ENCODE peak calls at places on chromosome 20, in six cellular contexts. One of them, this sample, is unnamed.

GRCh38 chr20:39853664-39854063 is 835.4 kb downstream of the MAFB start:
- DNase-seq in breast epithelium: no peak
- DNase-seq in ovary: no peak
- DNase-seq in body of pancreas: no peak
- DNase-seq in heart left ventricle: no peak
- DNase-seq in fibroblast of lung: peak; percentile 92
- DNase-seq in this sample: peak; percentile 93

GRCh38 chr20:61297981-61298380 is 45.9 kb downstream of the CDH4 start:
- DNase-seq in breast epithelium: no peak
- DNase-seq in ovary: no peak
- DNase-seq in body of pancreas: no peak
- DNase-seq in heart left ventricle: no peak
- DNase-seq in fibroblast of lung: peak; percentile 96
- DNase-seq in this sample: peak; percentile 49

GRCh38 chr20:36157610-36158009 is 3.1 kb downstream of the EPB41L1 start:
- DNase-seq in breast epithelium: no peak
- DNase-seq in ovary: no peak
- DNase-seq in body of pancreas: no peak
- DNase-seq in heart left ventricle: no peak
- DNase-seq in fibroblast of lung: no peak
- DNase-seq in this sample: no peak

GRCh38 chr20:38119446-38119845 is 45.6 kb downstream of the TGM2 start:
- DNase-seq in breast epithelium: no peak
- DNase-seq in ovary: no peak
- DNase-seq in body of pancreas: no peak
- DNase-seq in heart left ventricle: no peak
- DNase-seq in fibroblast of lung: no peak
- DNase-seq in this sample: peak; percentile 50

GRCh38 chr20:19975436-19975799 is 41.7 kb upstream of the NAA20 start:
- DNase-seq in breast epithelium: no peak
- DNase-seq in ovary: peak; percentile 33
- DNase-seq in body of pancreas: peak; percentile 75
- DNase-seq in heart left ventricle: no peak
- DNase-seq in fibroblast of lung: peak; percentile 71
- DNase-seq in this sample: peak; percentile 66

GRCh38 chr20:38321959-38322598 is 18.1 kb downstream of the BPI start:
- DNase-seq in breast epithelium: no peak
- DNase-seq in ovary: peak; percentile 51
- DNase-seq in body of pancreas: peak; percentile 36
- DNase-seq in heart left ventricle: peak; percentile 30
- DNase-seq in fibroblast of lung: peak; percentile 59
- DNase-seq in this sample: peak; percentile 85

GRCh38 chr20:35515341-35515740 is 14.1 kb downstream of the C20orf173 start:
- DNase-seq in breast epithelium: no peak
- DNase-seq in ovary: no peak
- DNase-seq in body of pancreas: no peak
- DNase-seq in heart left ventricle: no peak
- DNase-seq in fibroblast of lung: no peak
- DNase-seq in this sample: no peak

GRCh38 chr20:19903168-19903676 is 113.9 kb upstream of the NAA20 start:
- DNase-seq in breast epithelium: peak; percentile 58
- DNase-seq in ovary: peak; percentile 32
- DNase-seq in body of pancreas: peak; percentile 76
- DNase-seq in heart left ventricle: peak; percentile 43
- DNase-seq in fibroblast of lung: peak; percentile 20
- DNase-seq in this sample: no peak

GRCh38 chr20:3270051-3270450 is 31.1 kb upstream of the SLC4A11 start:
- DNase-seq in breast epithelium: no peak
- DNase-seq in ovary: no peak
- DNase-seq in body of pancreas: no peak
- DNase-seq in heart left ventricle: no peak
- DNase-seq in fibroblast of lung: no peak
- DNase-seq in this sample: no peak

GRCh38 chr20:60352017-60352416 is 393.8 kb downstream of the CDH26 start:
- DNase-seq in breast epithelium: no peak
- DNase-seq in ovary: no peak
- DNase-seq in body of pancreas: no peak
- DNase-seq in heart left ventricle: no peak
- DNase-seq in fibroblast of lung: no peak
- DNase-seq in this sample: no peak

DNA sequence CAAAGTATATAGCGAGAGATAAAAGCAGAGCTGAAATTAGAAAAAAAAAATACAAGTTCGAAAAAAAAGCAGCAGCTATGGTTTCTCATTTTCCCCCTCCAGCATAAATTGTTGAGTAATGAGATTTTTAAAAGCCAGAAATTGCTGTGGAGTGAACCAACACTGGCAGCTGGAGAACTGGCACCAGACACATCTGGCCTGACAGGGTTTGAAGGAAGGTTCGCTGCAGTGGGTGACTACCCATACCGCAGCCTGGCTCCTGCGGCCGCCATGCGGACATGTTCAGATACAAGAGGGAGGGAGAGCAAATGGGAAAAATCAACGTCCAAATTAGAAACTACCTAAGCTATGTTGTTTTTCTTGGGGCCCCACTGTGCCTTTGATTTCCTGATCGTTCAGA is 3.3 kb downstream of the APCDD1L start:
- DNase-seq in breast epithelium: no peak
- DNase-seq in ovary: no peak
- DNase-seq in body of pancreas: no peak
- DNase-seq in heart left ventricle: no peak
- DNase-seq in fibroblast of lung: no peak
- DNase-seq in this sample: peak; percentile 39
- H3K4me1 ChIP-seq in breast epithelium: no peaks in the 10 kb centered on the region
- H3K4me1 ChIP-seq in ovary: peaks cover 2% of the 10 kb centered on the region
- H3K4me1 ChIP-seq in body of pancreas: no peaks in the 10 kb centered on the region
- H3K4me1 ChIP-seq in heart left ventricle: no peaks in the 10 kb centered on the region
- H3K4me1 ChIP-seq in fibroblast of lung: no peaks in the 10 kb centered on the region
- H3K4me1 ChIP-seq in this sample: peaks cover 26% of the 10 kb centered on the region

GRCh38 chr20:10505320-10506226 is 70.5 kb downstream of the SLX4IP start:
- DNase-seq in breast epithelium: no peak
- DNase-seq in ovary: peak; percentile 27
- DNase-seq in body of pancreas: peak; percentile 33
- DNase-seq in heart left ventricle: no peak
- DNase-seq in fibroblast of lung: no peak
- DNase-seq in this sample: peak; percentile 48
- H3K4me1 ChIP-seq in breast epithelium: peaks cover 20% of the 10 kb centered on the region
- H3K4me1 ChIP-seq in ovary: peaks cover 26% of the 10 kb centered on the region
- H3K4me1 ChIP-seq in body of pancreas: peaks cover 25% of the 10 kb centered on the region
- H3K4me1 ChIP-seq in heart left ventricle: no peaks in the 10 kb centered on the region
- H3K4me1 ChIP-seq in fibroblast of lung: peaks cover 8% of the 10 kb centered on the region
- H3K4me1 ChIP-seq in this sample: peaks cover 14% of the 10 kb centered on the region

DNA sequence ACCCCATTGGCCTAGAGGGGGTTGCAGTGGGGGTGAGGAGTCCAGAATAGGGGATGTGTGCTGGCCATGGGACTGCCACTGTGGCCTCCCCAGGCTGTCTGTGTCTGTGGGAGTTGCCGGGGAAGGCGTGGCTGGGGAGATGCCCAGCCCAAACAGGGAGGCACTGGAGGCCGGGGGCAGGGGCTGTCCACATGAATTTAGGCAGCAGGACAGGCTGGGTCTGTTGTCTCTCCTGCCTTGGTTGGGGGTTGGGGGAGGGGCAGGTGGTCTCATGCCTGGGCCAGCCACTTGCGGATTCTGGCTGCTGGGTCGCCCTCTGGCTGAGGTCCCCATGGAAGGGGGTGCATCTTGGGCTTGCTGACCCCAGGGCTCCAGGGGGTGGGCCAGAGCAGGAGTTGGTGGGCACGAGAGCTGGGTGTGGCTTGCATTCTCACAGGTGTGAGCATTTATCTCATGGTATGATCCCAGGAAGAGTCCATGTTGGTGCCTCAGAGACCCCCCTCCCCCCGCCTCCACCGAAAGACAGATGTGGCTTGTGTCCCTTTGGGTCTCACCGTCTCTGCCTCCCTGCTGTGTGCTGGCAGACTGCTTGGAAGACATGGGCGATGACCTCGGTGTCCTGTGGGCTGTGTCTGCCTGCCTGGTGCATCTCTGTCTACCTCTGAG is 4.0 kb downstream of the SOX18 start:
- DNase-seq in breast epithelium: no peak
- DNase-seq in ovary: no peak
- DNase-seq in body of pancreas: no peak
- DNase-seq in heart left ventricle: peak; percentile 67
- DNase-seq in fibroblast of lung: no peak
- DNase-seq in this sample: no peak
- H3K4me1 ChIP-seq in breast epithelium: no peaks in the 10 kb centered on the region
- H3K4me1 ChIP-seq in ovary: peaks cover 2% of the 10 kb centered on the region
- H3K4me1 ChIP-seq in body of pancreas: peaks cover 20% of the 10 kb centered on the region
- H3K4me1 ChIP-seq in heart left ventricle: peaks cover 5% of the 10 kb centered on the region
- H3K4me1 ChIP-seq in fibroblast of lung: no peaks in the 10 kb centered on the region
- H3K4me1 ChIP-seq in this sample: peaks cover 8% of the 10 kb centered on the region

GRCh38 chr20:23666698-23667097 is 22.1 kb downstream of the CST4 start:
- DNase-seq in breast epithelium: no peak
- DNase-seq in ovary: no peak
- DNase-seq in body of pancreas: no peak
- DNase-seq in heart left ventricle: peak; percentile 44
- DNase-seq in fibroblast of lung: no peak
- DNase-seq in this sample: no peak

GRCh38 chr20:23668477-23668951 is 20.3 kb downstream of the CST4 start:
- DNase-seq in breast epithelium: no peak
- DNase-seq in ovary: no peak
- DNase-seq in body of pancreas: peak; percentile 53
- DNase-seq in heart left ventricle: peak; percentile 54
- DNase-seq in fibroblast of lung: peak; percentile 19
- DNase-seq in this sample: peak; percentile 62

GRCh38 chr20:23669327-23669726 is 19.5 kb downstream of the CST4 start:
- DNase-seq in breast epithelium: no peak
- DNase-seq in ovary: no peak
- DNase-seq in body of pancreas: no peak
- DNase-seq in heart left ventricle: no peak
- DNase-seq in fibroblast of lung: no peak
- DNase-seq in this sample: no peak

GRCh38 chr20:23666189-23666588 is 22.6 kb downstream of the CST4 start:
- DNase-seq in breast epithelium: no peak
- DNase-seq in ovary: no peak
- DNase-seq in body of pancreas: no peak
- DNase-seq in heart left ventricle: no peak
- DNase-seq in fibroblast of lung: no peak
- DNase-seq in this sample: no peak

DNA sequence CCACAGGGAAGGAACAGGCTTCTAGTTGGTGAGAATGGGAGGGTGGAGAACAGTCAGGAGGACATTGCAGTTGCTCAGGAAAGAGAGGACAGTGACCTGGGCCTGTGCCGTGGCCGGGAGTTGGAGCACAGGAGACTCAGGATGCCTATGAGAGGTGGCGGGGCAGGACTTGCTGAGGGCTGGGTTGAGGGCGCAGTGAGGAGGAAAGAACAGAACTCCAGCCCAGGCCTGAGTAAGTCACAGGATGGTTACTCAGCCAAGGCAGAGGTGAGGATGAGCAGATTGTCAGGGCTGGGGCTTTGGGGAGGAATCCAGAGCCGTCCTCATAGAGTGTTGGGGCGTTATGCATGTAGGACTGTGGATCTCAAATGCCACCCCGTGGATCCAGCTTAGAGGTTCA is 21.2 kb downstream of the CST4 start:
- DNase-seq in breast epithelium: no peak
- DNase-seq in ovary: no peak
- DNase-seq in body of pancreas: no peak
- DNase-seq in heart left ventricle: no peak
- DNase-seq in fibroblast of lung: no peak
- DNase-seq in this sample: no peak
- H3K4me1 ChIP-seq in breast epithelium: no peaks in the 10 kb centered on the region
- H3K4me1 ChIP-seq in ovary: no peaks in the 10 kb centered on the region
- H3K4me1 ChIP-seq in body of pancreas: no peaks in the 10 kb centered on the region
- H3K4me1 ChIP-seq in heart left ventricle: peaks cover 3% of the 10 kb centered on the region
- H3K4me1 ChIP-seq in fibroblast of lung: no peaks in the 10 kb centered on the region
- H3K4me1 ChIP-seq in this sample: no peaks in the 10 kb centered on the region

GRCh38 chr20:17379651-17380050 is 151.5 kb downstream of the BFSP1 start:
- DNase-seq in breast epithelium: no peak
- DNase-seq in ovary: no peak
- DNase-seq in body of pancreas: no peak
- DNase-seq in heart left ventricle: no peak
- DNase-seq in fibroblast of lung: no peak
- DNase-seq in this sample: no peak
- H3K4me1 ChIP-seq in breast epithelium: no peaks in the 10 kb centered on the region
- H3K4me1 ChIP-seq in ovary: no peaks in the 10 kb centered on the region
- H3K4me1 ChIP-seq in body of pancreas: no peaks in the 10 kb centered on the region
- H3K4me1 ChIP-seq in heart left ventricle: no peaks in the 10 kb centered on the region
- H3K4me1 ChIP-seq in fibroblast of lung: no peaks in the 10 kb centered on the region
- H3K4me1 ChIP-seq in this sample: no peaks in the 10 kb centered on the region

GRCh38 chr20:47263502-47264084 is 92.9 kb downstream of the ZMYND8 start:
- DNase-seq in breast epithelium: no peak
- DNase-seq in ovary: no peak
- DNase-seq in body of pancreas: no peak
- DNase-seq in heart left ventricle: no peak
- DNase-seq in fibroblast of lung: peak; percentile 27
- DNase-seq in this sample: peak; percentile 47

GRCh38 chr20:47262008-47262364 is 94.5 kb downstream of the ZMYND8 start:
- DNase-seq in breast epithelium: no peak
- DNase-seq in ovary: no peak
- DNase-seq in body of pancreas: no peak
- DNase-seq in heart left ventricle: no peak
- DNase-seq in fibroblast of lung: no peak
- DNase-seq in this sample: no peak

GRCh38 chr20:47263080-47263479 is 93.4 kb downstream of the ZMYND8 start:
- DNase-seq in breast epithelium: no peak
- DNase-seq in ovary: no peak
- DNase-seq in body of pancreas: no peak
- DNase-seq in heart left ventricle: no peak
- DNase-seq in fibroblast of lung: no peak
- DNase-seq in this sample: no peak

GRCh38 chr20:47265214-47265613 is 91.3 kb downstream of the ZMYND8 start:
- DNase-seq in breast epithelium: no peak
- DNase-seq in ovary: no peak
- DNase-seq in body of pancreas: no peak
- DNase-seq in heart left ventricle: no peak
- DNase-seq in fibroblast of lung: no peak
- DNase-seq in this sample: no peak

DNA sequence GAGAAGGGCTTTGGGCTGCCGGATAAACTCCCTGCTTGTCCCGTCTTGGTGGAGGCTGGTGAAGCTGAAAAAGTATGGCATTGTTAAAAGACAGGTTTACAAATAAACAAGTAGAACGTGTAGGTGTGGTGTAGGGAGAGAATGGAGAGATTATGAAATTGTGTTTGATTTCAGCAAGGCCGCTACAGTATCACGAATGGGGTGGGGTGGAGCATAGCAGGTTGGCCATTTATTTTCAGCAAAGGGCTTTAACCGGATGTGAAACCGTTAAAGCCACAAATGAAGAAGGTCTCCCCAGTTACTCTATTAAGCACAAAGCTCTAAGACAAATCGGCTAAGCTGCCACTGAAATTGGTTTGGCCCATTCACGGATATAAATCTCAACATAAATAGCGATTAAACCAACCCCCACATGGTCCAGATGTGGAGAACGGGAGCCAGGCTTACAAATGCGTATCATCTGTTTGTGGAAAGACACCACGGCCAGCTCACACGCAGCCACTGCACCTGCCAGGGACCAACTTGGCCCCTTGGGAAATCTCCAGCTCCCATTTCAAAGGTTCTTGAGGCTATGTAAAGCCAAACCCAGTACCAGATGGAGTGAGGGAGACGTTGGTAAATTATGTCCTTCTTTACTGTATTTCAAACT is 94.0 kb downstream of the ZMYND8 start:
- DNase-seq in breast epithelium: no peak
- DNase-seq in ovary: no peak
- DNase-seq in body of pancreas: no peak
- DNase-seq in heart left ventricle: no peak
- DNase-seq in fibroblast of lung: no peak
- DNase-seq in this sample: no peak
- H3K4me1 ChIP-seq in breast epithelium: no peaks in the 10 kb centered on the region
- H3K4me1 ChIP-seq in ovary: peaks cover 5% of the 10 kb centered on the region
- H3K4me1 ChIP-seq in body of pancreas: no peaks in the 10 kb centered on the region
- H3K4me1 ChIP-seq in heart left ventricle: peaks cover 18% of the 10 kb centered on the region
- H3K4me1 ChIP-seq in fibroblast of lung: peaks cover 2% of the 10 kb centered on the region
- H3K4me1 ChIP-seq in this sample: peaks cover 28% of the 10 kb centered on the region